ENCODE peak calls at places on chromosome 12, in seven cellular contexts. Q is A549, T is GM06990, M is upper lobe of right lung, S is psoas muscle, O is GM23248, B is transverse colon. X is an unnamed sample.

GRCh38 chr12:5432011-5432400 is at the start of gene NTF3:
- DNase-seq in Q (no peak), T (no peak), M (no peak), S (no peak), O (peak), B (no peak), X (no peak)

GRCh38 chr12:102216086-102216691 is 18.6 kb upstream of the PMCH start:
- DNase-seq in Q (peak), T (no peak), M (no peak), S (no peak), O (peak), B (no peak), X (no peak)

GRCh38 chr12:121388421-121388981 is 11.4 kb upstream of the RNF34 start:
- DNase-seq in Q (no peak), T (no peak), M (no peak), S (no peak), O (peak), B (no peak), X (no peak)

GRCh38 chr12:41345071-41345470 is 157.0 kb downstream of the PDZRN4 start:
- DNase-seq in Q (no peak), T (no peak), M (no peak), S (no peak), O (no peak), B (no peak), X (no peak)

GRCh38 chr12:53105712-53106439 is 2.6 kb downstream of the SOAT2 start:
- DNase-seq in Q (no peak), T (no peak), M (no peak), S (no peak), O (no peak), B (no peak), X (no peak)

GRCh38 chr12:69123909-69124638 is 115.3 kb upstream of the CPSF6 start:
- DNase-seq in Q (no peak), T (no peak), M (no peak), S (no peak), O (no peak), B (no peak), X (no peak)

GRCh38 chr12:46983959-46984833 is 95.2 kb upstream of the PCED1B start:
- DNase-seq in Q (peak), T (no peak), M (no peak), S (no peak), O (peak), B (peak), X (no peak)

GRCh38 chr12:14937014-14937413 is 1.3 kb downstream of the ERP27 start:
- DNase-seq in Q (no peak), T (no peak), M (no peak), S (no peak), O (no peak), B (no peak), X (no peak)

GRCh38 chr12:19192709-19193108 is 63.2 kb downstream of the PLEKHA5 start:
- DNase-seq in Q (no peak), T (no peak), M (no peak), S (no peak), O (no peak), B (no peak), X (no peak)

GRCh38 chr12:112368856-112369255 is 13.4 kb downstream of the HECTD4 start:
- DNase-seq in Q (no peak), T (no peak), M (no peak), S (no peak), O (no peak), B (no peak), X (no peak)

GRCh38 chr12:113416091-113416754 is 6.0 kb upstream of the SDSL start:
- DNase-seq in Q (no peak), T (no peak), M (no peak), S (no peak), O (peak), B (peak), X (no peak)

GRCh38 chr12:5244513-5244972 is 187.4 kb upstream of the NTF3 start:
- DNase-seq in Q (no peak), T (no peak), M (no peak), S (no peak), O (no peak), B (peak), X (no peak)

GRCh38 chr12:121916719-121917118 is 1.7 kb upstream of the CFAP251 start:
- DNase-seq in Q (no peak), T (no peak), M (no peak), S (no peak), O (peak), B (no peak), X (no peak)

GRCh38 chr12:32419520-32419960 is 20.2 kb downstream of the FGD4 start:
- DNase-seq in Q (no peak), T (no peak), M (peak), S (no peak), O (peak), B (no peak), X (no peak)

GRCh38 chr12:32679910-32680217 is 763 bp downstream of the DNM1L start:
- DNase-seq in Q (no peak), T (no peak), M (no peak), S (no peak), O (no peak), B (no peak), X (no peak)

GRCh38 chr12:79367016-79367575 is 323.7 kb downstream of the PAWR start:
- DNase-seq in Q (no peak), T (no peak), M (no peak), S (no peak), O (no peak), B (no peak), X (no peak)

GRCh38 chr12:47850153-47851084 is 30.7 kb upstream of the HDAC7 start:
- DNase-seq in Q (no peak), T (no peak), M (no peak), S (no peak), O (no peak), B (no peak), X (no peak)

GRCh38 chr12:4107436-4107878 is 166.1 kb upstream of the CCND2 start:
- DNase-seq in Q (peak), T (peak), M (no peak), S (no peak), O (peak), B (peak), X (no peak)

GRCh38 chr12:47023944-47024343 is 55.5 kb upstream of the PCED1B start:
- DNase-seq in Q (no peak), T (no peak), M (no peak), S (no peak), O (no peak), B (no peak), X (no peak)

GRCh38 chr12:104695453-104696148 is 238.9 kb downstream of the CHST11 start:
- DNase-seq in Q (no peak), T (peak), M (no peak), S (no peak), O (peak), B (peak), X (no peak)

GRCh38 chr12:66403746-66404145 is 101.5 kb downstream of the HELB start:
- DNase-seq in Q (no peak), T (no peak), M (no peak), S (no peak), O (no peak), B (no peak), X (no peak)

GRCh38 chr12:124352839-124353238 is 57.9 kb downstream of the RFLNA start:
- DNase-seq in Q (no peak), T (no peak), M (peak), S (peak), O (no peak), B (peak), X (no peak)

GRCh38 chr12:130477221-130477620 is 139.5 kb downstream of the PIWIL1 start:
- DNase-seq in Q (no peak), T (no peak), M (no peak), S (no peak), O (no peak), B (no peak), X (no peak)

GRCh38 chr12:130480231-130480630 is 142.5 kb downstream of the PIWIL1 start:
- DNase-seq in Q (no peak), T (no peak), M (no peak), S (no peak), O (no peak), B (no peak), X (no peak)

GRCh38 chr12:130479401-130480125 is 141.9 kb downstream of the PIWIL1 start:
- DNase-seq in Q (no peak), T (no peak), M (no peak), S (no peak), O (no peak), B (no peak), X (no peak)

GRCh38 chr12:130477701-130478100 is 140.0 kb downstream of the PIWIL1 start:
- DNase-seq in Q (no peak), T (no peak), M (no peak), S (peak), O (no peak), B (no peak), X (no peak)

DNA sequence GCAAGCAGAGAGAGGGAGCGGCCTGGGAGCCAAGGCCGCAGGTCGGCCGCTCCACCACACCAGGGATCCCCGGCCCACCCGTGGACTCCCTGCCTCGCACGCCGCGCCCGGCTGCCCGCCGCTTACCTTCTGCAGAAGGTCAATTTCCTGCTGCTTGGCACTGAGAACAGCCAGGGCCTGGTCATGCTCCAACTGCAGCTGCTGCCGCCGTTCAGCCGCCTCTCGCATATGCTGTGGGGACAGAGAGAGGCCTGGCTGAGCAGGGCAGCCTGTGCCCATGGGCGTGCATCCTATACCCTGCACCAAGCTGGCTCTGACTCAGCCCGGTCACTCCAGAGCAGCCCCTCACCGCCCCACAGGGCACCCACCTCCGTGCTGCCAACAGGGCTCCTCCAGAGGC is 141.1 kb downstream of the PIWIL1 start:
- DNase-seq in Q (no peak), T (no peak), M (no peak), S (no peak), O (no peak), B (no peak), X (no peak)
- H3K4me3 ChIP-seq in Q (no peak), T (no peak), M (no peak), S (no peak), O (no peak), B (no peak), X (no peak)

GRCh38 chr12:6961278-6961694 is 9.2 kb downstream of the PHB2 start:
- DNase-seq in Q (no peak), T (peak), M (peak), S (peak), O (peak), B (peak), X (peak)
- H3K4me3 ChIP-seq in Q (peak), T (no peak), M (peak), S (peak), O (peak), B (no peak), X (peak)

GRCh38 chr12:106192659-106193403 is 54.1 kb upstream of the NUAK1 start:
- DNase-seq in Q (no peak), T (no peak), M (no peak), S (no peak), O (peak), B (no peak), X (no peak)

GRCh38 chr12:106197906-106198623 is 49.8 kb downstream of the CKAP4 start:
- DNase-seq in Q (no peak), T (no peak), M (no peak), S (no peak), O (peak), B (no peak), X (no peak)

GRCh38 chr12:106195638-106196037 is 52.2 kb downstream of the CKAP4 start:
- DNase-seq in Q (no peak), T (no peak), M (no peak), S (peak), O (peak), B (peak), X (peak)

GRCh38 chr12:106193404-106194215 is 54.2 kb downstream of the CKAP4 start:
- DNase-seq in Q (no peak), T (no peak), M (no peak), S (no peak), O (peak), B (no peak), X (no peak)

GRCh38 chr12:106194351-106194750 is 53.5 kb downstream of the CKAP4 start:
- DNase-seq in Q (no peak), T (no peak), M (no peak), S (no peak), O (no peak), B (no peak), X (no peak)
- H3K4me3 ChIP-seq in Q (no peak), T (no peak), M (no peak), S (no peak), O (no peak), B (no peak), X (no peak)

GRCh38 chr12:132506730-132507538 is 17.0 kb downstream of the FBRSL1 start:
- DNase-seq in Q (no peak), T (peak), M (peak), S (peak), O (peak), B (peak), X (peak)
- H3K4me3 ChIP-seq in Q (no peak), T (no peak), M (peak), S (peak), O (peak), B (no peak), X (peak)

GRCh38 chr12:117766008-117766407 is 202.8 kb downstream of the KSR2 start:
- DNase-seq in Q (no peak), T (no peak), M (no peak), S (no peak), O (no peak), B (no peak), X (no peak)
- H3K4me3 ChIP-seq in Q (no peak), T (no peak), M (no peak), S (no peak), O (no peak), B (no peak), X (no peak)

GRCh38 chr12:92899388-92900001 is 29.6 kb downstream of the EEA1 start:
- DNase-seq in Q (peak), T (no peak), M (no peak), S (peak), O (peak), B (peak), X (peak)
- H3K4me3 ChIP-seq in Q (no peak), T (no peak), M (no peak), S (peak), O (peak), B (no peak), X (peak)

X was measured in coronary artery.